ENCODE peak calls at places on chromosomes 11 and 22, in eight cellular contexts. J is activated gamma-delta T cell treated with anti-CD3 and anti-CD28 coated beads, Interleukin-2, amount 50 U/mL, for 16 hours; I is stimulated activated CD8-positive, alpha-beta memory T cell treated with anti-CD3 and anti-CD28 coated beads, Interleukin-15, amount 100 ng/mL, for 24 hours; U is HFF-Myc; K is Karpas-422; R is T-helper 1 cell; F is brain microvascular endothelial cell; D is nephron progenitor cell. V is an unnamed sample.

GRCh38 chr11:68347841-68348240 is 35.5 kb downstream of the LRP5 start:
- DNase-seq in J (no peak), I (no peak), U (no peak), K (no peak), R (no peak), F (no peak), D (no peak), V (no peak)

GRCh38 chr11:60482361-60482760 is 10.2 kb upstream of the MS4A12 start:
- DNase-seq in J (no peak), I (no peak), U (no peak), K (peak; percentile 86), R (no peak), F (no peak), D (no peak), V (no peak)

GRCh38 chr11:104872393-104872792 is 25.9 kb downstream of the CASP12 start:
- DNase-seq in J (no peak), I (no peak), U (no peak), K (no peak), R (no peak), F (no peak), D (no peak), V (no peak)

GRCh38 chr11:114017723-114018122 is 41.8 kb upstream of the ZBTB16 start:
- DNase-seq in J (no peak), I (no peak), U (no peak), K (no peak), R (no peak), F (no peak), D (no peak), V (no peak)

GRCh38 chr11:114762437-114762836 is 84.1 kb downstream of the NXPE2 start:
- DNase-seq in J (no peak), I (no peak), U (peak; percentile 16), K (peak; percentile 68), R (no peak), F (peak; percentile 47), D (peak; percentile 68), V (peak; percentile 53)

GRCh38 chr22:22584722-22585121 is 25.7 kb upstream of the PRAME start:
- DNase-seq in J (no peak), I (no peak), U (no peak), K (no peak), R (no peak), F (no peak), D (no peak), V (no peak)

GRCh38 chr11:75263944-75264349 is 23.4 kb downstream of the TPBGL start:
- DNase-seq in J (no peak), I (no peak), U (no peak), K (no peak), R (no peak), F (no peak), D (no peak), V (no peak)

GRCh38 chr11:71582309-71582895 is at the start of gene KRTAP5-11:
- DNase-seq in J (no peak), I (no peak), U (no peak), K (no peak), R (no peak), F (no peak), D (no peak), V (no peak)

GRCh38 chr11:100735949-100736675 is 49.0 kb downstream of the ARHGAP42 start:
- DNase-seq in J (no peak), I (no peak), U (no peak), K (no peak), R (no peak), F (peak; percentile 81), D (no peak), V (no peak)

GRCh38 chr11:1457856-1458255 is 28.7 kb downstream of the MOB2 start:
- DNase-seq in J (no peak), I (no peak), U (no peak), K (no peak), R (no peak), F (no peak), D (no peak), V (no peak)

GRCh38 chr11:130068986-130069683 is 559 bp upstream of the APLP2 start:
- DNase-seq in J (peak; percentile 24), I (peak; percentile 21), U (peak; percentile 77), K (peak; percentile 64), R (peak; percentile 55), F (peak; percentile 70), D (no peak), V (peak; percentile 86)

GRCh38 chr11:117925198-117925925 is 3.8 kb downstream of the TMPRSS13 start:
- DNase-seq in J (no peak), I (no peak), U (no peak), K (no peak), R (no peak), F (no peak), D (no peak), V (no peak)